ENCODE peak calls at places on chromosomes 16 and 17, in nine cellular contexts. Y is sigmoid colon, F is body of pancreas, E is ovary, D is adrenal gland, A is heart left ventricle, X is A549, R is NB4, K is HCT116. B is an unnamed sample.

GRCh38 chr17:32609085-32609484 is 122.3 kb downstream of the CDK5R1 start:
- DNase-seq in Y (no peak), F (peak), E (no peak), D (peak), A (peak), X (peak), R (peak), K (peak), B (peak)

GRCh38 chr16:80618862-80619648 is 78.3 kb downstream of the DYNLRB2 start:
- DNase-seq in Y (no peak), F (no peak), E (no peak), D (no peak), A (no peak), X (no peak), R (no peak), K (no peak), B (no peak)

GRCh38 chr17:50026901-50027638 is 28.8 kb upstream of the ITGA3 start:
- DNase-seq in Y (peak), F (peak), E (peak), D (peak), A (peak), X (peak), R (peak), K (peak), B (peak)

GRCh38 chr17:5958850-5959249 is 111.3 kb upstream of the WSCD1 start:
- DNase-seq in Y (no peak), F (no peak), E (no peak), D (no peak), A (no peak), X (no peak), R (no peak), K (no peak), B (no peak)

GRCh38 chr16:58628845-58629680 is 563 bp downstream of the CNOT1 start:
- DNase-seq in Y (peak), F (peak), E (peak), D (peak), A (peak), X (peak), R (peak), K (no peak), B (peak)

GRCh38 chr17:73043686-73044581 is 48.6 kb downstream of the SLC39A11 start:
- DNase-seq in Y (no peak), F (no peak), E (no peak), D (no peak), A (no peak), X (no peak), R (no peak), K (no peak), B (no peak)

GRCh38 chr16:55842369-55843104 is 9.6 kb upstream of the CES1 start:
- DNase-seq in Y (no peak), F (peak), E (no peak), D (no peak), A (no peak), X (peak), R (peak), K (peak), B (no peak)

GRCh38 chr17:62692721-62693431 is 65.4 kb downstream of the MRC2 start:
- DNase-seq in Y (no peak), F (no peak), E (peak), D (no peak), A (no peak), X (peak), R (peak), K (no peak), B (no peak)

GRCh38 chr16:50152386-50152806 is 710 bp upstream of the TENT4B start:
- DNase-seq in Y (peak), F (peak), E (peak), D (no peak), A (peak), X (peak), R (peak), K (no peak), B (peak)

GRCh38 chr17:54754560-54754959 is 146.1 kb upstream of the TOM1L1 start:
- DNase-seq in Y (no peak), F (no peak), E (no peak), D (no peak), A (no peak), X (peak), R (peak), K (peak), B (no peak)

GRCh38 chr17:78925662-78926555 is 722 bp upstream of the TIMP2 start:
- DNase-seq in Y (peak), F (peak), E (peak), D (peak), A (peak), X (peak), R (peak), K (no peak), B (peak)
- TF ChIP-seq POLR2A in Y (peak), F (no peak), E (peak), D (peak), A (peak), X (no peak), R (no peak), K (no peak), B (no peak)

GRCh38 chr16:16096161-16096857 is 127.0 kb downstream of the ABCC6 start:
- DNase-seq in Y (peak), F (peak), E (peak), D (no peak), A (no peak), X (no peak), R (no peak), K (no peak), B (no peak)
- TF ChIP-seq CTCF in Y (peak), F (no peak), E (no peak), D (no peak), A (no peak), X (no peak), R (no peak), K (no peak), B (no peak)

GRCh38 chr17:57947369-57947768 is 7.8 kb downstream of the CUEDC1 start:
- DNase-seq in Y (no peak), F (no peak), E (no peak), D (no peak), A (no peak), X (no peak), R (no peak), K (no peak), B (no peak)

GRCh38 chr17:57948169-57948554 is 7.0 kb downstream of the CUEDC1 start:
- DNase-seq in Y (no peak), F (no peak), E (no peak), D (no peak), A (no peak), X (no peak), R (no peak), K (no peak), B (no peak)

GRCh38 chr17:57946798-57947358 is 8.3 kb downstream of the CUEDC1 start:
- DNase-seq in Y (peak), F (peak), E (peak), D (no peak), A (no peak), X (peak), R (peak), K (no peak), B (peak)

GRCh38 chr17:57949649-57950048 is 5.6 kb downstream of the CUEDC1 start:
- DNase-seq in Y (peak), F (peak), E (no peak), D (no peak), A (no peak), X (peak), R (peak), K (no peak), B (no peak)

DNA sequence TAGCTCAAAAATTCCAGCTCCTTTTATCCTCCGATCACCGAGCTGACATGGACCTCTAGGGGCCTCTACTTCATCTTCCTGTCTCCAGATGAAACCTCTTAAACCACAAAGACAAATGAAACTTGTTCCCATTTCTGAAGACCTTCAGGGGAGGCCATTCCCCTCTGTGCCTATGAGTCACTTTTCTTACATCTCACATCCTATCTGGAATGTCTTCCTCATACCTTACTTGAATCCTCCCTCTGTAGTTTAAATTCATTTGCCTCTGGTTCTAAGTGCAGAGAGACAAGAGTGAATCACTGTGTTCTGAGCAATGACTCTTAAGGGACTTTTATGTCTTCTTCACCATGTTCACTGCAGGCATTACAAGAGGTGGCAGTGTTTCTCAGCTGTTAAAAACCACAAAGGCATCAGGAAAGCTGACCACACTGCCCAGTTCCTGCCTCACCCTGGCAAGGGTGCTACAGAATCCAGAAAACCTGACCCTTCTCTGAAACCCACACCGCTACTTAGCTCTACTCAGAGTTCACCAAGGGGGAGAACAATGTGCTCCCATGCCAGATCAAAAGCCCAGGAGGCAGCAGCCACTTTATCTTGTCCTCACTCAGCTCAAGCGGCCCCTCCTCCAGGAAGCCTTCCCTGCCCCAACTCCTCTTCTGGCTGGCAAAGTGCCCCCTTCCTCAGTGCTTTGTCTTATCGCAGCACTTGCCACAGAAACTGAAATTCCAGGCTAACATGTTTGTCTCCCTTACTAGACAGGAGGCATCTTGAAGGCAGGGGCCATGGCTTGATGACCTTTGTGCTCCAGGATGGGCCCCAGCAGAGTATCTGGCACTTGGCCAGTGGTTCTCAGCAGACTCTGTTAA is 6.4 kb downstream of the CUEDC1 start:
- DNase-seq in Y (peak), F (peak), E (no peak), D (peak), A (no peak), X (peak), R (peak), K (peak), B (no peak)
- TF ChIP-seq POLR2A in Y (no peak), F (no peak), E (no peak), D (no peak), A (no peak), X (no peak), R (no peak), K (no peak), B (no peak)

GRCh38 chr16:72787519-72788268 is 260.2 kb downstream of the ZFHX3 start:
- DNase-seq in Y (peak), F (peak), E (peak), D (peak), A (peak), X (no peak), R (peak), K (no peak), B (peak)
- TF ChIP-seq CTCF in Y (no peak), F (no peak), E (no peak), D (no peak), A (no peak), X (no peak), R (no peak), K (no peak), B (no peak)

DNA sequence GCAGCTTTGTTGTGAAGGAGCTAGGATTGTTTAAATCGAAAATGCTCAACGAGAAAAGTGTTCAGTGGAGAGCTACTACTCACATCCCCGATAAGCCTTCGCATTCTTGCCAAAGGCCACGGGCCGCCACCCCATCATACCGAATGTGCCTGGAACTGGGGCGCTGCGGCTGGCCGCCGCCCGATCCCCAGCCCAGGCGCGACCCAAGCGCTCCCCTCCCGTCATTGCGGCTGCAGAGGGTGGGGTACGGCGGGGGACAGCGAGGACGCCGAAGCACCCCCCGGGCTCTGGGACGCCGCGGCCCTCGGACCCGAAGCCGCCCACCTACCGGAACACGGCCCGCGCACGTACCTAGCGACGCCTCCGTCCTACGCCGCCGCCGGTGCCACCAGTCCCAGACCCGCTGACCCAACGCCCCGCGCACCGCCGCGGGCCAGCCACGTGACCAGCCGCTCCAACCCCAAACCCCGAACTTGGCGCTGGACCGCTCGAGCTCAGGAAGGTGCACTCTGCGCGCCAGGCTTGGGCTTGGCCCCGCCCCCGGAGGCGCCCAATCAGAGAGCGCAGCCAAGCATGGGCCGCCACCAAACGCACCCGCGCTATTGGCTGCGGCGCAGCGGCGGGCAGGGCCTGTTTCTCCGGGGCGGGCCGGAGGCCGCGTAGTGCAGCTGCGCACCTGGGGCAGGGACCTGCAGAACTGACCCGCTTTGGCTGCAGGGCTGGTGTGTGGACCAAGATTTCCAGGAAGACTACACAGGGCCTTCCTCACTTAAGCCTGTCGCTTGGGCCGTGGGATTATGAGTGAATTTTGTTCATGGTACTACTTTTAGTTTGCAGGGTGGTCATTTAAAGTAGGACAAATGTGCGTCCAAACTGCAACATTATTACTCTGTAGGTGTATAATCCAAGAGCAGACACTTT is at the start of gene SHMT1:
- DNase-seq in Y (peak), F (peak), E (peak), D (peak), A (peak), X (peak), R (peak), K (peak), B (peak)
- TF ChIP-seq POLR2A in Y (no peak), F (peak), E (no peak), D (no peak), A (peak), X (peak), R (peak), K (peak), B (peak)

GRCh38 chr16:61412562-61412961 is 623.7 kb downstream of the CDH8 start:
- DNase-seq in Y (no peak), F (no peak), E (no peak), D (no peak), A (no peak), X (no peak), R (no peak), K (no peak), B (no peak)
- TF ChIP-seq CTCF in Y (no peak), F (no peak), E (no peak), D (no peak), A (no peak), X (no peak), R (no peak), K (no peak), B (no peak)

DNA sequence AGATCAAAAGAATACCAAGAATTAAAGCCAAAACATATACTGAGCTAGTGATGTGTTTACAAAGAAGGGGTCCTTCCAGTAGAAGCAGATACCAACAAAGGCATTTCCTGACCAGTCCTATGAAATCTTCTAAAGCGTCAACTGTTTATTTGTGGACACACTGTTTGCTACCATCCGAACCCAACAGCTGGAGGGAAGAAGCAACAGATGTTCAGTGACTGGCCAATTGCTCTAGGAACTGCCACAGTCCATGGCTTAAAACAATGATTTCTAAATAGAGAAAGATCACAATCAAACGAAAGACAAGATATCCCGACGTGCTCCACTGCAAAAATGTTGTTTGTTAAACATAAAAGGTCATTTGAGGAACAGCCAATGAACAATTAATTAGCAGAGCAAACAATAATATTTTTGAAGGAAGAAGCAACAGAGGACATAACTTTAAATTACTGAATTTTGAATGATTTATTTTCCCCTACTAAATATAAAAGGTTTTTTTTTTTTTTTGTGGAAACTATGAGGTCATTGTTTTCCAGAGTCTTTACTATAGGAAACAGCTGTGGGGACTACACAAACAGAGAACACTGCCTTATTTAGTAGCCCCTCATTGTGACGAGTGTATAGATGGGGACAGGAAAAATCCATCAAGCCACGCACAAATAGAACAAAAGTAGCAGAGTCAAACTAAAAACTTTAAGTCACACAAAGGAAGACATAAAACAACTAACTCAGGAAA is 17.2 kb downstream of the USP31 start:
- DNase-seq in Y (no peak), F (no peak), E (no peak), D (no peak), A (no peak), X (no peak), R (no peak), K (no peak), B (no peak)
- TF ChIP-seq POLR2A in Y (no peak), F (no peak), E (no peak), D (no peak), A (no peak), X (no peak), R (no peak), K (no peak), B (no peak)

DNA sequence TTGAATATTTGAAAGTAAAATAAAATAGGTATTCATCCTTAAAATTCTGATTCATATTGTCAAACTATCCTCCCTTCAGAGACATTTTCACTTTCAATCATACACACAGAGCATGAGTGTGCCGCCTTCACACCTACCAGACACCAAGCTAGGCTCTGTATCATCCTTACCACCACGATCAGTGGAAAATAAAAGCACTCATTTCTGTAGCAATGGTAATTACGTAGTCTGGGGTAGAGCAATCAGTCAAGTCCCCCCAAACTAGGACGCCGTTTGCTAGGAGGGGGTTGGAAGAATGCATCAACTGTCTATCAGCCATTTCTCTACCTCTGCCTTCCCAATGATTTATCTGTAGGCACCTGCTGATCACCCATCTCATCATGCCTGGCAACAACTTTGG is 84.6 kb upstream of the GRIN2A start:
- DNase-seq in Y (no peak), F (no peak), E (no peak), D (no peak), A (no peak), X (no peak), R (no peak), K (no peak), B (no peak)
- TF ChIP-seq CTCF in Y (no peak), F (no peak), E (no peak), D (no peak), A (no peak), X (no peak), R (no peak), K (no peak), B (no peak)

DNA sequence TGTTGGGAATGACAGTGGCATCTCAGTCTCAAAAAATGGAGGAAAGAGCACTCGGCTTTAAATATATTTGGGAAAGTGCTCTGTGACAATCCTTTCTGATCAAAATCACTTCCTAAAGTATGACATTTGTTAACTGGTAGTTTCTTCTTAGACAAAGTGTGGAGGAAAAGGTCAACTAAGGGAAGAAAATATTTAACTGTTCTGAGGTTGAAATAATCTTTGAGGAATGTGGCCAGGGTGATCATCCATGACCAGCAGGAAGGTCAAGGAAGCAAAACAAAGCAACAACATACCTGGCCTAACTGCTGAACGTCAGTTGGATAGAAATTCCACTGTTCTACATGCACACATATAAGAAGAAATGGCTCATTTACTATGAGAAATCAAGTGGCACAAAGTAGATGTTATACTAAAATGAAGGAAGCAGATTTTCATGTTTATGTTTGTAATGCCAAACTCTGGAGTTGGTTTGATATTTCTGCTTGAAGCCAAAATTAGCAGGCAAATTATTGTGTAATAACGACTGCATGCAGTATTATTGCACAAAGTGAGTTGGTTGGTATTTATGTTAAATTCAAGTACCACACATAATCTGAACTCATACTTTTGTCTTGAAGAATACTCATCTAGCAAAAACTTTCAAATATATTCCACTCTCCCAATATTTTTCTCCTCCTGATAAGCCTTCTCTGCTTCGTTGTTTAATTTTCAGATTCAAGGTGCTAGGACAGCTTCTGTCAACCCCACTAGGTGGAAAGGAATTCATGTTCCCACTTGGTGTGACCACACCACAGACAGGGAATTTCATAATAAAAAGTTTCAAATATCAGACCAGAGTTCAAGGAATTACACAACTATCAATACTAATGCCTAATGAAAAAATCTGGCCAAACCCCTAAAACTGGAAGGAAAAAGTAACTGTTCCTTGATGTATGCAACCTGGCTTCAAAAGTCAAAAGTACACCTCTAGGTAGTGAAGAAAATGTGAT is 87.4 kb upstream of the CORO6 start:
- DNase-seq in Y (no peak), F (no peak), E (no peak), D (no peak), A (no peak), X (no peak), R (peak), K (no peak), B (no peak)
- TF ChIP-seq POLR2A in Y (no peak), F (no peak), E (no peak), D (no peak), A (no peak), X (no peak), R (no peak), K (no peak), B (no peak)

DNA sequence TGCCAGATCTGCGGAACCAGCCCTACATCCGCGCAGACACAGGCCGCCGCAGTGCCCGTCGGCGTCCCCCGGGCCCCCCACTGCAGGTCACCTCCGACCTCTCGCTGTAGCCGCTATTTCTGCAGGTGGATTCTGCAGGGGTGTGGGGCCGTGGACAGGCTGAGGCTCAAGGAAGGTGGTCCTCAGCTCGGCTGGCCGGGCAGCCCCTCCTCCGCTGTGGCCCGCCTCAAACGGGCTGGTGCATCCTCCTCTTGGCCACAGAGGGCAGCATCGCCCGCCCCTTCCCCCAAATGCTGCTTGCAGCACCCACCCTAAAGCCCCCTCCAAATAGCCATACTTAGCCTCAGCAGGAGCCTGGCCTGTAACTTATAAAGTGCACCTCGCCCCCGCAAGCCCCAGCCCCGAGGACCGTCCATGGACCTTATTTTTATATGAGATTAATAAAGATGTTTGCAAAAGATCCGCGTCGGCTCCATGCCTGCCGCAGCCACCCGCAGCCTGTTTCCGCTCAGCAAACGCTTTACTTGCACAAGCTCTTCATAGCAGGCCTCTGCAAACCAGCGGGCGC is 14.9 kb downstream of the SPATA32 start:
- DNase-seq in Y (no peak), F (no peak), E (no peak), D (no peak), A (no peak), X (peak), R (no peak), K (no peak), B (peak)
- TF ChIP-seq CTCF in Y (peak), F (no peak), E (no peak), D (peak), A (peak), X (peak), R (peak), K (peak), B (peak)